ENCODE peak calls at places on chromosomes 13 and 19, in eight cellular contexts. X, O, S, Z, M, K, L and A are unnamed samples.

GRCh38 chr13:46866150-46866549 is 30.7 kb downstream of the HTR2A start:
- DNase-seq in X (no peak), O (peak; percentile 11), S (peak; percentile 64), Z (peak; percentile 37), M (no peak), K (peak; percentile 85), L (no peak), A (peak; percentile 54)

GRCh38 chr13:98476106-98476505 is 100.8 kb downstream of the STK24 start:
- DNase-seq in X (peak; percentile 19), O (no peak), S (no peak), Z (no peak), M (no peak), K (peak; percentile 23), L (peak; percentile 48), A (no peak)

GRCh38 chr13:67077132-67077531 is 153.0 kb downstream of the PCDH9 start:
- DNase-seq in X (no peak), O (no peak), S (no peak), Z (no peak), M (no peak), K (no peak), L (no peak), A (no peak)

GRCh38 chr13:53206455-53206854 is 177.8 kb downstream of the OLFM4 start:
- DNase-seq in X (no peak), O (no peak), S (no peak), Z (no peak), M (no peak), K (no peak), L (no peak), A (no peak)

GRCh38 chr13:94947965-94948371 is 235.6 kb upstream of the SOX21 start:
- DNase-seq in X (no peak), O (no peak), S (no peak), Z (no peak), M (no peak), K (no peak), L (peak; percentile 44), A (no peak)

GRCh38 chr19:50890422-50891252 is 17.4 kb downstream of the KLK2 start:
- DNase-seq in X (peak; percentile 45), O (no peak), S (no peak), Z (no peak), M (no peak), K (peak; percentile 13), L (no peak), A (no peak)

GRCh38 chr13:48648446-48648845 is 5.3 kb upstream of the CYSLTR2 start:
- DNase-seq in X (no peak), O (no peak), S (no peak), Z (no peak), M (no peak), K (no peak), L (no peak), A (no peak)

GRCh38 chr19:45200614-45201013 is 22.0 kb downstream of the BLOC1S3 start:
- DNase-seq in X (no peak), O (no peak), S (peak; percentile 56), Z (no peak), M (no peak), K (peak; percentile 80), L (no peak), A (no peak)

GRCh38 chr13:80141114-80141849 is 199.6 kb downstream of the SPRY2 start:
- DNase-seq in X (no peak), O (no peak), S (peak; percentile 63), Z (peak; percentile 69), M (no peak), K (peak; percentile 96), L (peak; percentile 13), A (no peak)

GRCh38 chr19:31377736-31378135 is 28.5 kb upstream of the TSHZ3 start:
- DNase-seq in X (no peak), O (no peak), S (no peak), Z (no peak), M (no peak), K (peak; percentile 44), L (no peak), A (no peak)

GRCh38 chr19:42140125-42140754 is 8.0 kb upstream of the POU2F2 start:
- DNase-seq in X (no peak), O (no peak), S (peak; percentile 71), Z (peak; percentile 85), M (no peak), K (peak; percentile 84), L (peak; percentile 67), A (no peak)

GRCh38 chr19:31083122-31083521 is 266.1 kb downstream of the TSHZ3 start:
- DNase-seq in X (no peak), O (no peak), S (no peak), Z (no peak), M (no peak), K (no peak), L (no peak), A (no peak)

GRCh38 chr19:49205114-49205513 is 47.5 kb downstream of the TRPM4 start:
- DNase-seq in X (no peak), O (no peak), S (no peak), Z (no peak), M (no peak), K (no peak), L (no peak), A (no peak)

GRCh38 chr19:19732579-19733501 is at the start of gene ZNF14:
- DNase-seq in X (peak; percentile 95), O (peak; percentile 95), S (peak; percentile 93), Z (peak; percentile 99), M (peak; percentile 71), K (peak; percentile 95), L (peak; percentile 97), A (peak; percentile 94)

GRCh38 chr13:109720758-109721184 is 65.6 kb downstream of the IRS2 start:
- DNase-seq in X (no peak), O (no peak), S (no peak), Z (no peak), M (no peak), K (no peak), L (no peak), A (no peak)

GRCh38 chr13:63700366-63700765 is 2284.7 kb upstream of the PCDH20 start:
- DNase-seq in X (no peak), O (no peak), S (no peak), Z (no peak), M (no peak), K (no peak), L (no peak), A (peak; percentile 27)

GRCh38 chr13:43054803-43055802 is 31.7 kb downstream of the DNAJC15 start:
- DNase-seq in X (peak; percentile 1), O (peak; percentile 27), S (peak; percentile 84), Z (peak; percentile 29), M (no peak), K (peak; percentile 88), L (peak; percentile 28), A (no peak)

GRCh38 chr19:5891938-5892771 is 11.4 kb downstream of the NDUFA11 start:
- DNase-seq in X (no peak), O (no peak), S (peak; percentile 41), Z (peak; percentile 76), M (no peak), K (peak; percentile 66), L (peak; percentile 69), A (peak; percentile 71)

GRCh38 chr13:40170091-40170490 is 496.4 kb downstream of the FOXO1 start:
- DNase-seq in X (no peak), O (no peak), S (no peak), Z (no peak), M (no peak), K (no peak), L (no peak), A (no peak)

GRCh38 chr19:16537111-16537510 is 5.1 kb downstream of the CHERP start:
- DNase-seq in X (no peak), O (no peak), S (no peak), Z (no peak), M (no peak), K (no peak), L (no peak), A (no peak)

GRCh38 chr19:40423227-40423566 is 2.6 kb downstream of the SERTAD1 start:
- DNase-seq in X (no peak), O (no peak), S (no peak), Z (no peak), M (no peak), K (no peak), L (no peak), A (no peak)